ENCODE peak calls at places on chromosomes 12 and 14, in eight cellular contexts. One of them, this sample, is unnamed.

GRCh38 chr12:86959766-86960458 is 703.7 kb upstream of the MGAT4C start:
- DNase-seq in HepG2: no peak
- DNase-seq in CD4-positive, alpha-beta T cell: no peak
- DNase-seq in neural progenitor cell: no peak
- DNase-seq in WERI-Rb-1: no peak
- DNase-seq in lower lobe of right lung: no peak
- DNase-seq in A549: no peak
- DNase-seq in hepatocyte: no peak
- DNase-seq in this sample: no peak

GRCh38 chr14:105930572-105930971 is 404.2 kb downstream of the TMEM121 start:
- DNase-seq in lower lobe of right lung: no peak
- DNase-seq in neural progenitor cell: no peak
- DNase-seq in HepG2: no peak
- DNase-seq in hepatocyte: no peak
- DNase-seq in A549: no peak
- DNase-seq in WERI-Rb-1: no peak
- DNase-seq in CD4-positive, alpha-beta T cell: no peak
- DNase-seq in this sample: no peak

GRCh38 chr12:106282457-106283097 is 20.0 kb upstream of the TCP11L2 start:
- DNase-seq in A549: peak
- DNase-seq in lower lobe of right lung: peak
- DNase-seq in HepG2: peak
- DNase-seq in hepatocyte: peak
- DNase-seq in CD4-positive, alpha-beta T cell: peak
- DNase-seq in neural progenitor cell: peak
- DNase-seq in WERI-Rb-1: peak
- DNase-seq in this sample: peak

GRCh38 chr12:31605531-31605930 is 14.6 kb upstream of the DENND5B start:
- DNase-seq in hepatocyte: no peak
- DNase-seq in WERI-Rb-1: no peak
- DNase-seq in HepG2: no peak
- DNase-seq in neural progenitor cell: no peak
- DNase-seq in lower lobe of right lung: no peak
- DNase-seq in CD4-positive, alpha-beta T cell: no peak
- DNase-seq in A549: no peak
- DNase-seq in this sample: no peak

GRCh38 chr12:57550628-57551549 is 1.0 kb downstream of the KIF5A start:
- DNase-seq in A549: no peak
- DNase-seq in hepatocyte: no peak
- DNase-seq in HepG2: no peak
- DNase-seq in neural progenitor cell: no peak
- DNase-seq in lower lobe of right lung: no peak
- DNase-seq in WERI-Rb-1: no peak
- DNase-seq in CD4-positive, alpha-beta T cell: no peak
- DNase-seq in this sample: no peak

GRCh38 chr12:39127401-39127800 is 222.0 kb upstream of the CPNE8 start:
- DNase-seq in lower lobe of right lung: no peak
- DNase-seq in CD4-positive, alpha-beta T cell: no peak
- DNase-seq in hepatocyte: peak
- DNase-seq in neural progenitor cell: no peak
- DNase-seq in HepG2: peak
- DNase-seq in A549: peak
- DNase-seq in WERI-Rb-1: no peak
- DNase-seq in this sample: no peak

GRCh38 chr12:8609061-8609570 is 3.5 kb downstream of the AICDA start:
- DNase-seq in hepatocyte: peak
- DNase-seq in A549: peak
- DNase-seq in WERI-Rb-1: peak
- DNase-seq in HepG2: peak
- DNase-seq in lower lobe of right lung: no peak
- DNase-seq in neural progenitor cell: peak
- DNase-seq in CD4-positive, alpha-beta T cell: no peak
- DNase-seq in this sample: no peak

GRCh38 chr12:81146228-81147225 is 68.6 kb downstream of the ACSS3 start:
- DNase-seq in neural progenitor cell: no peak
- DNase-seq in CD4-positive, alpha-beta T cell: no peak
- DNase-seq in A549: no peak
- DNase-seq in hepatocyte: no peak
- DNase-seq in HepG2: peak
- DNase-seq in lower lobe of right lung: no peak
- DNase-seq in WERI-Rb-1: no peak
- DNase-seq in this sample: no peak

GRCh38 chr12:72081787-72082186 is 143.1 kb downstream of the TPH2 start:
- DNase-seq in CD4-positive, alpha-beta T cell: no peak
- DNase-seq in hepatocyte: peak
- DNase-seq in WERI-Rb-1: no peak
- DNase-seq in lower lobe of right lung: no peak
- DNase-seq in HepG2: no peak
- DNase-seq in A549: no peak
- DNase-seq in neural progenitor cell: peak
- DNase-seq in this sample: no peak

GRCh38 chr12:18250313-18250916 is 10.9 kb upstream of the PIK3C2G start:
- DNase-seq in hepatocyte: peak
- DNase-seq in WERI-Rb-1: peak
- DNase-seq in lower lobe of right lung: no peak
- DNase-seq in neural progenitor cell: peak
- DNase-seq in HepG2: peak
- DNase-seq in A549: peak
- DNase-seq in CD4-positive, alpha-beta T cell: no peak
- DNase-seq in this sample: no peak

GRCh38 chr14:95891742-95892141 is 15.1 kb downstream of the TUNAR start:
- DNase-seq in hepatocyte: no peak
- DNase-seq in A549: peak
- DNase-seq in lower lobe of right lung: no peak
- DNase-seq in HepG2: no peak
- DNase-seq in CD4-positive, alpha-beta T cell: no peak
- DNase-seq in neural progenitor cell: no peak
- DNase-seq in WERI-Rb-1: no peak
- DNase-seq in this sample: no peak

GRCh38 chr14:84708865-84709264 is 821.1 kb upstream of the FLRT2 start:
- DNase-seq in hepatocyte: no peak
- DNase-seq in neural progenitor cell: no peak
- DNase-seq in CD4-positive, alpha-beta T cell: no peak
- DNase-seq in lower lobe of right lung: no peak
- DNase-seq in WERI-Rb-1: no peak
- DNase-seq in A549: no peak
- DNase-seq in HepG2: no peak
- DNase-seq in this sample: no peak

GRCh38 chr12:53560912-53561589 is 53.8 kb upstream of the NPFF start:
- DNase-seq in neural progenitor cell: no peak
- DNase-seq in CD4-positive, alpha-beta T cell: no peak
- DNase-seq in WERI-Rb-1: no peak
- DNase-seq in lower lobe of right lung: no peak
- DNase-seq in A549: no peak
- DNase-seq in hepatocyte: no peak
- DNase-seq in HepG2: no peak
- DNase-seq in this sample: no peak

GRCh38 chr14:106024983-106025604 is 498.7 kb downstream of the TMEM121 start:
- DNase-seq in WERI-Rb-1: no peak
- DNase-seq in hepatocyte: no peak
- DNase-seq in A549: no peak
- DNase-seq in neural progenitor cell: no peak
- DNase-seq in lower lobe of right lung: no peak
- DNase-seq in CD4-positive, alpha-beta T cell: peak
- DNase-seq in HepG2: no peak
- DNase-seq in this sample: no peak

GRCh38 chr14:26794731-26795130 is 196.9 kb upstream of the NOVA1 start:
- DNase-seq in neural progenitor cell: no peak
- DNase-seq in WERI-Rb-1: no peak
- DNase-seq in lower lobe of right lung: no peak
- DNase-seq in CD4-positive, alpha-beta T cell: no peak
- DNase-seq in A549: no peak
- DNase-seq in HepG2: no peak
- DNase-seq in hepatocyte: no peak
- DNase-seq in this sample: no peak

GRCh38 chr12:62332598-62332997 is 72.4 kb downstream of the USP15 start:
- DNase-seq in WERI-Rb-1: no peak
- DNase-seq in CD4-positive, alpha-beta T cell: no peak
- DNase-seq in neural progenitor cell: no peak
- DNase-seq in HepG2: no peak
- DNase-seq in A549: no peak
- DNase-seq in hepatocyte: no peak
- DNase-seq in lower lobe of right lung: no peak
- DNase-seq in this sample: no peak

GRCh38 chr14:101010293-101010692 is 106.8 kb upstream of the RTL1 start:
- DNase-seq in neural progenitor cell: no peak
- DNase-seq in hepatocyte: no peak
- DNase-seq in A549: no peak
- DNase-seq in CD4-positive, alpha-beta T cell: no peak
- DNase-seq in WERI-Rb-1: no peak
- DNase-seq in HepG2: no peak
- DNase-seq in lower lobe of right lung: no peak
- DNase-seq in this sample: no peak

GRCh38 chr14:100476012-100476822 is 111.0 kb downstream of the BEGAIN start:
- DNase-seq in WERI-Rb-1: no peak
- DNase-seq in A549: peak
- DNase-seq in CD4-positive, alpha-beta T cell: no peak
- DNase-seq in lower lobe of right lung: no peak
- DNase-seq in hepatocyte: peak
- DNase-seq in HepG2: peak
- DNase-seq in neural progenitor cell: no peak
- DNase-seq in this sample: peak

GRCh38 chr12:50533971-50534370 is 29.2 kb downstream of the DIP2B start:
- DNase-seq in WERI-Rb-1: no peak
- DNase-seq in neural progenitor cell: no peak
- DNase-seq in CD4-positive, alpha-beta T cell: no peak
- DNase-seq in HepG2: no peak
- DNase-seq in hepatocyte: no peak
- DNase-seq in A549: no peak
- DNase-seq in lower lobe of right lung: no peak
- DNase-seq in this sample: no peak

GRCh38 chr12:66744956-66745383 is 66.1 kb upstream of the GRIP1 start:
- DNase-seq in neural progenitor cell: no peak
- DNase-seq in CD4-positive, alpha-beta T cell: no peak
- DNase-seq in A549: no peak
- DNase-seq in WERI-Rb-1: no peak
- DNase-seq in HepG2: no peak
- DNase-seq in hepatocyte: peak
- DNase-seq in lower lobe of right lung: no peak
- DNase-seq in this sample: no peak

GRCh38 chr12:1592444-1593231 is 1.7 kb downstream of the FBXL14 start:
- DNase-seq in CD4-positive, alpha-beta T cell: peak
- DNase-seq in lower lobe of right lung: peak
- DNase-seq in WERI-Rb-1: peak
- DNase-seq in neural progenitor cell: peak
- DNase-seq in A549: no peak
- DNase-seq in hepatocyte: peak
- DNase-seq in HepG2: no peak
- DNase-seq in this sample: no peak

GRCh38 chr12:9049520-9050133 is 60.3 kb downstream of the KLRG1 start:
- DNase-seq in A549: peak
- DNase-seq in neural progenitor cell: peak
- DNase-seq in WERI-Rb-1: no peak
- DNase-seq in HepG2: peak
- DNase-seq in hepatocyte: peak
- DNase-seq in CD4-positive, alpha-beta T cell: no peak
- DNase-seq in lower lobe of right lung: no peak
- DNase-seq in this sample: no peak

GRCh38 chr12:24228980-24229730 is 279.7 kb upstream of the SOX5 start:
- DNase-seq in HepG2: no peak
- DNase-seq in lower lobe of right lung: no peak
- DNase-seq in A549: no peak
- DNase-seq in hepatocyte: no peak
- DNase-seq in neural progenitor cell: no peak
- DNase-seq in WERI-Rb-1: no peak
- DNase-seq in CD4-positive, alpha-beta T cell: no peak
- DNase-seq in this sample: no peak

GRCh38 chr12:111407371-111408115 is 1.8 kb downstream of the SH2B3 start:
- DNase-seq in HepG2: no peak
- DNase-seq in lower lobe of right lung: no peak
- DNase-seq in A549: no peak
- DNase-seq in neural progenitor cell: peak
- DNase-seq in CD4-positive, alpha-beta T cell: no peak
- DNase-seq in WERI-Rb-1: no peak
- DNase-seq in hepatocyte: no peak
- DNase-seq in this sample: no peak

GRCh38 chr12:98983647-98984046 is 338.6 kb downstream of the APAF1 start:
- DNase-seq in WERI-Rb-1: no peak
- DNase-seq in HepG2: no peak
- DNase-seq in hepatocyte: no peak
- DNase-seq in lower lobe of right lung: no peak
- DNase-seq in CD4-positive, alpha-beta T cell: no peak
- DNase-seq in neural progenitor cell: no peak
- DNase-seq in A549: no peak
- DNase-seq in this sample: no peak

GRCh38 chr12:122505419-122506051 is 4.8 kb upstream of the ZCCHC8 start:
- DNase-seq in A549: no peak
- DNase-seq in WERI-Rb-1: no peak
- DNase-seq in HepG2: no peak
- DNase-seq in hepatocyte: no peak
- DNase-seq in lower lobe of right lung: no peak
- DNase-seq in CD4-positive, alpha-beta T cell: no peak
- DNase-seq in neural progenitor cell: no peak
- DNase-seq in this sample: no peak

GRCh38 chr12:116856729-116857128 is 24.5 kb downstream of the HRK start:
- DNase-seq in A549: no peak
- DNase-seq in neural progenitor cell: no peak
- DNase-seq in HepG2: no peak
- DNase-seq in WERI-Rb-1: no peak
- DNase-seq in CD4-positive, alpha-beta T cell: no peak
- DNase-seq in lower lobe of right lung: no peak
- DNase-seq in hepatocyte: peak
- DNase-seq in this sample: no peak

GRCh38 chr12:55780695-55781094 is 36.8 kb downstream of the SARNP start:
- DNase-seq in hepatocyte: no peak
- DNase-seq in CD4-positive, alpha-beta T cell: no peak
- DNase-seq in neural progenitor cell: no peak
- DNase-seq in WERI-Rb-1: no peak
- DNase-seq in lower lobe of right lung: no peak
- DNase-seq in HepG2: no peak
- DNase-seq in A549: no peak
- DNase-seq in this sample: no peak
- H3K27ac ChIP-seq in hepatocyte: no peak
- H3K27ac ChIP-seq in CD4-positive, alpha-beta T cell: no peak
- H3K27ac ChIP-seq in neural progenitor cell: no peak
- H3K27ac ChIP-seq in WERI-Rb-1: no peak
- H3K27ac ChIP-seq in lower lobe of right lung: no peak
- H3K27ac ChIP-seq in HepG2: no peak
- H3K27ac ChIP-seq in A549: no peak
- H3K27ac ChIP-seq in this sample: no peak

GRCh38 chr14:41636492-41637392 is 30.1 kb downstream of the LRFN5 start:
- DNase-seq in A549: peak
- DNase-seq in CD4-positive, alpha-beta T cell: no peak
- DNase-seq in WERI-Rb-1: no peak
- DNase-seq in hepatocyte: peak
- DNase-seq in neural progenitor cell: no peak
- DNase-seq in lower lobe of right lung: no peak
- DNase-seq in HepG2: peak
- DNase-seq in this sample: no peak
- TF ChIP-seq CTCF in A549: no peak
- TF ChIP-seq CTCF in CD4-positive, alpha-beta T cell: no peak
- TF ChIP-seq CTCF in WERI-Rb-1: no peak
- TF ChIP-seq CTCF in hepatocyte: no peak
- TF ChIP-seq CTCF in neural progenitor cell: no peak
- TF ChIP-seq CTCF in lower lobe of right lung: no peak
- TF ChIP-seq CTCF in HepG2: no peak
- TF ChIP-seq CTCF in this sample: no peak

GRCh38 chr12:63921157-63921556 is 76.7 kb downstream of the SRGAP1 start:
- DNase-seq in WERI-Rb-1: no peak
- DNase-seq in lower lobe of right lung: no peak
- DNase-seq in HepG2: no peak
- DNase-seq in CD4-positive, alpha-beta T cell: no peak
- DNase-seq in A549: no peak
- DNase-seq in neural progenitor cell: no peak
- DNase-seq in hepatocyte: no peak
- DNase-seq in this sample: no peak
- H3K27ac ChIP-seq in WERI-Rb-1: no peak
- H3K27ac ChIP-seq in lower lobe of right lung: no peak
- H3K27ac ChIP-seq in HepG2: no peak
- H3K27ac ChIP-seq in CD4-positive, alpha-beta T cell: no peak
- H3K27ac ChIP-seq in A549: peak
- H3K27ac ChIP-seq in neural progenitor cell: no peak
- H3K27ac ChIP-seq in hepatocyte: no peak
- H3K27ac ChIP-seq in this sample: no peak

GRCh38 chr12:16076553-16076952 is 165.4 kb downstream of the DERA start:
- DNase-seq in neural progenitor cell: peak
- DNase-seq in CD4-positive, alpha-beta T cell: no peak
- DNase-seq in hepatocyte: peak
- DNase-seq in WERI-Rb-1: peak
- DNase-seq in HepG2: peak
- DNase-seq in A549: peak
- DNase-seq in lower lobe of right lung: no peak
- DNase-seq in this sample: no peak
- TF ChIP-seq CTCF in neural progenitor cell: peak
- TF ChIP-seq CTCF in CD4-positive, alpha-beta T cell: no peak
- TF ChIP-seq CTCF in hepatocyte: peak
- TF ChIP-seq CTCF in WERI-Rb-1: peak
- TF ChIP-seq CTCF in HepG2: peak
- TF ChIP-seq CTCF in A549: peak
- TF ChIP-seq CTCF in lower lobe of right lung: peak
- TF ChIP-seq CTCF in this sample: no peak